ENCODE peak calls at places on chromosomes 5 and 9, in four cellular contexts. F, V, I and R are unnamed samples.

GRCh38 chr5:72531496-72532190 is 24.4 kb upstream of the ZNF366 start:
- DNase-seq in F (no peak), V (peak), I (no peak), R (no peak)

GRCh38 chr5:137310051-137310730 is 188.9 kb downstream of the SPOCK1 start:
- DNase-seq in I (no peak), F (no peak), V (peak), R (peak)

GRCh38 chr9:36831381-36832231 is 202.5 kb downstream of the PAX5 start:
- DNase-seq in I (no peak), V (no peak), F (no peak), R (no peak)

GRCh38 chr5:88941581-88941980 is 58.6 kb upstream of the MEF2C start:
- DNase-seq in V (no peak), F (no peak), I (no peak), R (no peak)

GRCh38 chr9:72533322-72533721 is 11.9 kb downstream of the TMC1 start:
- DNase-seq in V (peak), I (no peak), F (no peak), R (no peak)

GRCh38 chr9:104200456-104200994 is 106.4 kb downstream of the SMC2 start:
- DNase-seq in V (no peak), I (no peak), F (no peak), R (no peak)

GRCh38 chr9:15372385-15373200 is 50.1 kb upstream of the SNAPC3 start:
- DNase-seq in V (no peak), F (no peak), I (no peak), R (no peak)

GRCh38 chr5:168600409-168600808 is 21.2 kb upstream of the PANK3 start:
- DNase-seq in V (no peak), I (no peak), F (no peak), R (no peak)

GRCh38 chr5:3324421-3325101 is 271.1 kb upstream of the IRX1 start:
- DNase-seq in F (no peak), V (no peak), I (no peak), R (no peak)

GRCh38 chr5:38468978-38469706 is 87.3 kb downstream of the LIFR start:
- DNase-seq in F (peak), I (no peak), V (no peak), R (no peak)

GRCh38 chr5:80213467-80213866 is 42.4 kb downstream of the SERINC5 start:
- DNase-seq in I (no peak), F (no peak), V (no peak), R (no peak)

GRCh38 chr5:149931992-149932436 is 12.6 kb downstream of the PDE6A start:
- DNase-seq in I (no peak), F (no peak), V (no peak), R (no peak)

GRCh38 chr5:137705106-137705505 is 30.8 kb downstream of the KLHL3 start:
- DNase-seq in I (no peak), F (no peak), V (no peak), R (no peak)

GRCh38 chr9:114098021-114098659 is 952 bp downstream of the KIF12 start:
- DNase-seq in V (no peak), F (no peak), I (peak), R (peak)

GRCh38 chr5:138077064-138077696 is 6.7 kb upstream of the WNT8A start:
- DNase-seq in I (peak), F (peak), V (peak), R (peak)

GRCh38 chr5:145983461-145983860 is 47.1 kb downstream of the SH3RF2 start:
- DNase-seq in F (no peak), I (no peak), V (no peak), R (no peak)

GRCh38 chr5:37850128-37850865 is 10.5 kb upstream of the GDNF start:
- DNase-seq in V (no peak), I (no peak), F (no peak), R (no peak)

DNA sequence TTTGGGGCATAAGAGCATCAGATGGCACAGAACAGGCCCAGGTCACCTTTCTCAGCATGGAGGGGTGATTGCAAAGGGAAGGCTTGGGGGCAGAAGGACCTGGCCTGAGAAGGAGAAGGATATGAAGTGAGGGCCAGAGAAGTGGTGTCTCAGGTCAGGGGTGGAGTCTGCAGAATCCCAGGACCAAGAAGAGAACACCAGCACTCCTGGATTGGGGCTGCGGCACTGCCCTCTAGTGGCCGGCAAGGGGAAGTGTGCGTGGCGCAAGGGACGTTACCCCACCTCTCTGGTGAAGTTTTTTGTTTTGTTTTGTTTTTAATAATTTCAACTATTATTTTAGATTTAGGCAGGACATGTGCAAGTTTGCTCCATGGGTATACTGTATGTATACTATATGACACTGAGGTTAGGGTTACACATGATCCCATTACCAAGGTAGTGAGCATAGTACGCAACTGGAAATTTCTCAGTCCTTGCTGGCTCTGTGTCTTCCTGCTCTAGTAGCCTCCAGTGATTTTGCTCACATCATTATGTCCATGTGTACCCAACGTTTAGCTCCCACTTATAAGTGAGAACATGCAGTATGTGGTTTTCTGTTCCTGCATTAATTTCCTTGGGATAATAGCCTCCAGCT is 1548.6 kb downstream of the EFNA5 start:
- DNase-seq in V (no peak), F (no peak), I (peak), R (peak)
- TF ChIP-seq CTCF in V (peak), F (peak), I (peak), R (peak)

GRCh38 chr9:289121-289520 is 74.5 kb downstream of the DOCK8 start:
- DNase-seq in I (no peak), V (no peak), F (no peak), R (no peak)

GRCh38 chr9:297795-298119 is 83.1 kb downstream of the DOCK8 start:
- DNase-seq in F (no peak), V (no peak), I (no peak), R (no peak)

GRCh38 chr9:297104-297794 is 82.6 kb downstream of the DOCK8 start:
- DNase-seq in F (peak), V (no peak), I (no peak), R (peak)

GRCh38 chr9:292915-293314 is 78.2 kb downstream of the DOCK8 start:
- DNase-seq in F (no peak), I (no peak), V (no peak), R (no peak)
- TF ChIP-seq CTCF in F (no peak), I (no peak), V (no peak), R (no peak)

DNA sequence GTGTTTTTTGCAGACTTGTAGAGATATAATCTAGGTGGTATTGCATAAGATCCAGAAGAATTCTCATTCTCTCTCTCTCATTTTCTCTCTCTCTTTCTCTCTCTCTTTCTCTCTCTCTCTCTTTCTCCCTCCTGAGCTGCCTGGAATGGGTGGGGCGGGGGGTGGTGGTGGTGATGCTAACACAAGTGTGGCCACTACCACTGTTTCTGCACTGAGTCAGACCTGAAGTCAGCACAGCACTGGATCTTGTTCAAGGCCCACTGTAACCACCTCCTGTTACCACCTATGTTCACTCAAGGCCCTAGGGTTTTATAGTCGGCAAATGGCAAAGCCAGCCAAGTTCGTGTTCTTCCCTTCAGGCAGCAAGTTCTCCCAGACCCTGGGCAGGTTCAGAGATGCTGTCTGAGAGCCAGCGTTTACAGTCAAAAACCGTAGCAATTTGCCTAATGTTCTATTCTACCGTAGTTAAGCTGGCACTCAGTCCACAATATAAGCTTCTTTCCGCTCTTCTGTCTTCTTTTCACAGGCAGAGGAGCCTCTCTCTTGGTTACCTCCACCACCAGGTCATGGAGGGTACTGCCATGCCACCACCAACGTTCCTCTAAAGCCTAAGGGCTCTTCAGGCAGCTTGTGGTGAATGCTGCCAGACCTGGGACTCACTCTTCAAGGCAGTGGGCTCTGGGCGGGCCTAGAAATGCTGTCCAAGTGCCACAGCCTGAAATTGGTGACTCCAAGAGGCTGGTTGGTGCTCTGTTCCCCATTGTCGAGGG is 235.7 kb upstream of the PRR16 start:
- DNase-seq in I (no peak), V (no peak), F (no peak), R (no peak)
- TF ChIP-seq CTCF in I (no peak), V (no peak), F (no peak), R (peak)

GRCh38 chr5:22892441-22892840 is 39.3 kb upstream of the CDH12 start:
- DNase-seq in F (no peak), V (no peak), I (no peak), R (no peak)

GRCh38 chr5:22889714-22890113 is 36.6 kb upstream of the CDH12 start:
- DNase-seq in V (no peak), I (no peak), F (no peak), R (no peak)

DNA sequence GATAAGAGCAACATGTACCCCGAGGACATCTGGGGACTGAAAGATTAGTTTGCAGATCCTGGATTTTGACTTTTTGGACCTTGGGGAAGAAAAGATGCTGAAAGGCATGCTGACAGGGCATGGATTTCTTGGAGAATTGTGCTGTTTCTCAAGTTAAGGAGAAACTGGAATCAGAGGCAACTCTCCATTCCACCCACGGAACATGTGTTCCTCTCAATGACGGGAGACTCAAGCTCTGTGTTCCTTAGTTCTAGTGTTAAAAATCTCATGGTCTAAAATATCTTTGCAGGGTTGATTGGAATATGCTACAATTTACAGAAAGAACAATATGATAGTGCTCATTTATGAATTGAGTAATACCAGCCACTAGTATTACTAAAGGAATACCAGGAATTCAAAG is 34.4 kb upstream of the CDH12 start:
- DNase-seq in F (no peak), V (no peak), I (no peak), R (no peak)
- TF ChIP-seq CTCF in F (no peak), V (no peak), I (no peak), R (no peak)

GRCh38 chr5:155591273-155591672 is 577.7 kb downstream of the KIF4B start:
- DNase-seq in I (no peak), V (no peak), F (no peak), R (no peak)

GRCh38 chr5:155594270-155594669 is 580.7 kb downstream of the KIF4B start:
- DNase-seq in I (no peak), V (no peak), F (no peak), R (no peak)
- TF ChIP-seq CTCF in I (no peak), V (no peak), F (no peak), R (no peak)

GRCh38 chr5:115313052-115313451 is 16.6 kb upstream of the CCDC112 start:
- DNase-seq in I (no peak), F (no peak), V (no peak), R (no peak)

GRCh38 chr5:115306011-115306530 is 9.6 kb upstream of the CCDC112 start:
- DNase-seq in I (no peak), V (no peak), F (no peak), R (peak)

GRCh38 chr5:115308815-115309214 is 12.4 kb upstream of the CCDC112 start:
- DNase-seq in V (no peak), F (no peak), I (no peak), R (no peak)

GRCh38 chr5:115313632-115314031 is 17.2 kb upstream of the CCDC112 start:
- DNase-seq in V (no peak), F (no peak), I (no peak), R (no peak)

GRCh38 chr5:115309751-115310370 is 13.4 kb upstream of the CCDC112 start:
- DNase-seq in I (no peak), V (peak), F (no peak), R (no peak)
- TF ChIP-seq CTCF in I (peak), V (peak), F (peak), R (peak)

GRCh38 chr9:121057821-121058220 is 7.7 kb upstream of the C5 start:
- DNase-seq in I (no peak), V (peak), F (no peak), R (no peak)

GRCh38 chr9:121059513-121059912 is 9.4 kb upstream of the C5 start:
- DNase-seq in F (no peak), I (no peak), V (no peak), R (no peak)

GRCh38 chr9:121059998-121060636 is 10.0 kb upstream of the C5 start:
- DNase-seq in V (peak), F (peak), I (peak), R (peak)

GRCh38 chr9:121053544-121053943 is 3.5 kb upstream of the C5 start:
- DNase-seq in V (no peak), F (no peak), I (no peak), R (no peak)

GRCh38 chr9:121055642-121056143 is 5.6 kb upstream of the C5 start:
- DNase-seq in V (no peak), F (no peak), I (peak), R (peak)
- TF ChIP-seq CTCF in V (peak), F (no peak), I (peak), R (peak)

GRCh38 chr5:29079771-29080170 is 2041.4 kb upstream of the CDH9 start:
- DNase-seq in F (no peak), I (peak), V (no peak), R (peak)
- TF ChIP-seq CTCF in F (no peak), I (no peak), V (no peak), R (peak)

DNA sequence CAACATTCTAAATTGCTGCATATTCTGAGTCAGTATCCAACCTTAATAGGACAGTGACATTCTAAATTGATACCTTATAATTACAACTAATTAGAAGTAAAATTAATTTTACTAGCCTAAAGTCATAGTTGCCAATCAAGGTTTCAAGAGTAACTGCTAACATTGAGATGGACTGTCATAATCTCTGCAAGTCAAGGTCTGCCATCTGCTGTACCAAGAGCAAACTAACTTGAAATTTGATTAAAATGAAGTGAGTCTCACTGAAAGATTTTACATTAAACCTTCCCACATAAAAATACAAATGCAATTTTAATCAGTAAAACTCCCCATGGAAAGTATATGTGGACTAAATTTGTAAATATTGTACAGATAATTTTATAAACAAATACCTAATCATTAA is 235.3 kb downstream of the PRDM9 start:
- DNase-seq in F (no peak), V (no peak), I (no peak), R (no peak)
- TF ChIP-seq CTCF in F (peak), V (no peak), I (no peak), R (no peak)

GRCh38 chr5:160289356-160289651 is 23.1 kb downstream of the CCNJL start:
- DNase-seq in I (no peak), V (peak), F (no peak), R (no peak)

GRCh38 chr5:160291467-160291866 is 20.9 kb downstream of the CCNJL start:
- DNase-seq in F (no peak), V (no peak), I (no peak), R (no peak)

GRCh38 chr5:160293386-160293785 is 19.0 kb downstream of the CCNJL start:
- DNase-seq in I (no peak), F (no peak), V (no peak), R (no peak)

GRCh38 chr5:160289721-160290120 is 22.6 kb downstream of the CCNJL start:
- DNase-seq in I (no peak), V (no peak), F (no peak), R (no peak)

GRCh38 chr5:160290751-160291150 is 21.6 kb downstream of the CCNJL start:
- DNase-seq in I (no peak), F (no peak), V (no peak), R (no peak)
- TF ChIP-seq CTCF in I (no peak), F (no peak), V (no peak), R (no peak)